ENCODE peak calls at places on chromosome 19, in four cellular contexts. U is GM12878, M is dorsolateral prefrontal cortex, O is mammary epithelial cell. K is an unnamed sample. For H3K27me3, the result is how much of the 10 kb centered on the place peaks cover.

GRCh38 chr19:8609210-8610040 is 1.1 kb downstream of the ADAMTS10 start:
- DNase-seq in O (no peak), M (peak), U (no peak), K (no peak)

GRCh38 chr19:28076628-28077027 is 1136.3 kb downstream of the UQCRFS1 start:
- DNase-seq in O (no peak), M (no peak), U (no peak), K (no peak)

GRCh38 chr19:48591021-48591420 is 15.5 kb upstream of the SPACA4 start:
- DNase-seq in U (no peak), M (no peak), O (no peak), K (no peak)

GRCh38 chr19:246551-246950 is 44.7 kb downstream of the PLPP2 start:
- DNase-seq in M (no peak), O (no peak), U (no peak), K (no peak)

GRCh38 chr19:55255618-55256423 is 3.0 kb downstream of the PPP6R1 start:
- DNase-seq in U (peak), M (no peak), O (peak), K (peak)

GRCh38 chr19:22545751-22546150 is 88.4 kb upstream of the ZNF492 start:
- DNase-seq in M (no peak), U (no peak), O (peak), K (peak)

GRCh38 chr19:50928841-50929240 is 17.6 kb upstream of the KLK4 start:
- DNase-seq in M (no peak), U (no peak), O (no peak), K (no peak)

GRCh38 chr19:23101241-23101640 is 15.6 kb upstream of the ZNF730 start:
- DNase-seq in O (peak), U (no peak), M (no peak), K (peak)

GRCh38 chr19:47475460-47475859 is 3.8 kb upstream of the SLC8A2 start:
- DNase-seq in O (no peak), M (no peak), U (no peak), K (no peak)

GRCh38 chr19:48815870-48816501 is 5.2 kb upstream of the BCAT2 start:
- DNase-seq in O (peak), M (no peak), U (no peak), K (peak)

GRCh38 chr19:54297759-54298305 is 15.1 kb downstream of the LILRA5 start:
- DNase-seq in M (no peak), O (no peak), U (no peak), K (no peak)

GRCh38 chr19:12804051-12804450 is 2.2 kb downstream of the THSD8 start:
- DNase-seq in U (no peak), M (no peak), O (no peak), K (no peak)

GRCh38 chr19:5971714-5972354 is 6.1 kb downstream of the RANBP3 start:
- DNase-seq in U (no peak), M (no peak), O (no peak), K (no peak)

GRCh38 chr19:30811397-30812098 is 439.4 kb downstream of the ZNF536 start:
- DNase-seq in M (no peak), U (no peak), O (no peak), K (no peak)

GRCh38 chr19:38877781-38878574 is at the start of gene RINL:
- DNase-seq in O (no peak), M (no peak), U (no peak), K (peak)
- H3K4me3 ChIP-seq in O (no peak), M (no peak), U (peak), K (peak)

GRCh38 chr19:18339703-18340102 is 695 bp upstream of the PGPEP1 start:
- DNase-seq in U (no peak), M (no peak), O (no peak), K (no peak)
- TF ChIP-seq CTCF in U (peak), M (peak), O (no peak), K (no peak)

GRCh38 chr19:2250765-2251576 is 1.8 kb downstream of the AMH start:
- DNase-seq in U (no peak), O (no peak), M (no peak), K (no peak)

GRCh38 chr19:2251577-2252480 is 2.7 kb downstream of the AMH start:
- DNase-seq in M (no peak), O (no peak), U (no peak), K (no peak)

GRCh38 chr19:2254052-2254872 is 2.0 kb downstream of the JSRP1 start:
- DNase-seq in U (no peak), O (no peak), M (no peak), K (no peak)

GRCh38 chr19:2253106-2254051 is 2.8 kb downstream of the JSRP1 start:
- DNase-seq in O (no peak), U (no peak), M (no peak), K (no peak)

GRCh38 chr19:2252481-2253105 is 3.5 kb downstream of the AMH start:
- DNase-seq in M (no peak), O (no peak), U (no peak), K (no peak)
- H3K27me3 ChIP-seq in M (under half), O (under half), U (under half), K (under half)

DNA sequence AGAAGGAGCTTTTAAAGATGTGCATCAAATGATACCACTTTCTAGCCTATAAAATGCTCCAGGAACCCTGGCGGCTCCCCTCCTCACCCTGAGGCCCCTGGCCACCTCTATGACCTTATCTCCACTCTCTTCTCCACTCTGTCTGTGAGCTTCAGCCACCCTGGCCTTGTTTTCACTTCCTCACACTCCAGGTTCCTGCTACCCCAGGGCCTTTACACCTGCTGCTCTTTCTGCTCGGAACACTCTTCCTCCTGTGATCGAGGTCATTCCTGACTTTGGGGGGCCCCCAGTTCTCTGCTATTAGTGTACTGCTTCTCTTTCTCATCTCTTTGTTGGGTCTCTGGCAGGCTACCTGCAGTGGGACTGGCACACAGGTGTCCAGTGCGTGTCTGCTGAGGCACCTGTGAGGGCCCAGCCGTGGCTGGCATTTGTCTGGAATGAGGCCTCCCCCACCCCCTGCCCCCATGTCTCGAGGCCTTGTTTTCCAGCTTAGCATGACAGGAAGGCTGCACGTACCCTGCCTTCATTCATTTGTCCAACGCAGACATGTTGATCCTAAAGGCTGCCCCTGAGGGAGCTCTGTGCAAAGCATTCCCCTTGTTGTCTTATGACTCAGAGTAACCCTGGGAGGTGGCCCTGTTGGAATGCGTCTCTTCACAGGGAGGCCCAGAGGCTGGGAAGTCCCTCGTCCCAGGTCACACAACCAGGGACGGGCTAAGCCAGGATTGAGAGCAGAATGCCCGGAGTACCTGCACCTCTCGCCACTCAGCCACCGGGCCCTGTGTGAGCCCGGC is 2.3 kb downstream of the DDA1 start:
- DNase-seq in U (no peak), M (no peak), O (peak), K (peak)
- H3K4me3 ChIP-seq in U (no peak), M (no peak), O (no peak), K (no peak)

DNA sequence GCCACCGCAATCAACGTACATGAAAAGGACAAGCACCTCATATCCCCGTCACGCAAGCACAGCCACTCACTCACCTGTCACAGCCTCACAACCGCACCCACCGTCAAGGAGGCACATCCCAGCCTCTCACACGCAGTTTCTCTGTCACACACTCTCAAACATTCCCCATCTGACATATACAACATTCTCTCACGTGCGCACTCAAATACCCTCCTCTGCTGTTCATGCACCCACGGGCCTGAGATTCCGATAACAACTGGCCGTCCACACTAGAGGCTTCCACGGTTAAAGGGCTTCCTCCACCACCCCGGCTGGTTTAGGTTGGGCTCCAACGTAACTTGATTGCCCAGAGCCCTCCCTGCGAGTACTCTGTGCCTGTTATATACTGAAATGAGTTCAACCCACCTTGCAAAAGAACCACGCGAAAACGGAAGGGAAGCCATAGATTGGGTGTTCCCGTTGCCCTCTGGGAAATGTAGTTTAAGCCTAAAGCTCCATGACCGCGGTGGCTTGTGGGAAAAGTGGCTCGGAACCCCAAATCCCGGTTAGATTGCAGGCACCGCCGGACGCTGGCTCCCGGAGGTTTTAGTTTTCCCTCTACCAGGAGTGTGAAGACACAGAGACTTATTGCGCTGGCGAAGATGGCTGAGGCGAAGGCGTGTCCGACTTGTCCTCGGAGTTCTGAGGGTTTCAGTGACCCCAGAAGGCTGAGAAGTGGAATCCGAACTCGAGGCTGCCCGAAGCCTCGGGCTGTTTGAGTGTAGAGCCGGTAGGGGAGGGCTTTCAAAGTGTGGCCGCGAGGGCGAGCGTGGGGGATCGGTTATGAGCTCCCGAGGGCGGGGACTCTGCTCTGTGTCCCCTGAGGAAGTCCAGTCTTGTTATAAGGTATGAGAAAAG is at the start of gene ZNF573:
- DNase-seq in O (peak), U (peak), M (peak), K (peak)
- TF ChIP-seq CTCF in O (no peak), U (no peak), M (peak), K (peak)

DNA sequence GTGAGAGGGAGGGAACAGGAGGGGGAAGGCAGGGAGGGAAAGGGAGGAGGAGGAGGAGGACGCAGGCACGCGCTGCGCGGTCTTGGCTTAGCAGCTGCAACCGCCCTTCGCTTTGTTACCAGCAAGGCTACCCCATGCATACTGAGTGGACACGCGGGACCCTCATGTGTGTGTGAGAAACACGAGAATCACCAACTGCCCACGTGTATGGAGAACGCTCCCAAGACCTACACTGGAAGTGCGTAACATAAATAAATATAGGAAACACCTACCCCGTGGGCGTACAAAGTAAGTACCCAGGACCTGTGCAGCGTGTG is 38.0 kb downstream of the DEDD2 start:
- DNase-seq in O (no peak), M (no peak), U (no peak), K (no peak)
- H3K27me3 ChIP-seq in O (under half), M (under half), U (under half), K (under half)

GRCh38 chr19:19538077-19538764 is at the start of gene CILP2:
- DNase-seq in M (no peak), O (no peak), U (no peak), K (no peak)
- H3K4me3 ChIP-seq in M (peak), O (no peak), U (no peak), K (peak)

DNA sequence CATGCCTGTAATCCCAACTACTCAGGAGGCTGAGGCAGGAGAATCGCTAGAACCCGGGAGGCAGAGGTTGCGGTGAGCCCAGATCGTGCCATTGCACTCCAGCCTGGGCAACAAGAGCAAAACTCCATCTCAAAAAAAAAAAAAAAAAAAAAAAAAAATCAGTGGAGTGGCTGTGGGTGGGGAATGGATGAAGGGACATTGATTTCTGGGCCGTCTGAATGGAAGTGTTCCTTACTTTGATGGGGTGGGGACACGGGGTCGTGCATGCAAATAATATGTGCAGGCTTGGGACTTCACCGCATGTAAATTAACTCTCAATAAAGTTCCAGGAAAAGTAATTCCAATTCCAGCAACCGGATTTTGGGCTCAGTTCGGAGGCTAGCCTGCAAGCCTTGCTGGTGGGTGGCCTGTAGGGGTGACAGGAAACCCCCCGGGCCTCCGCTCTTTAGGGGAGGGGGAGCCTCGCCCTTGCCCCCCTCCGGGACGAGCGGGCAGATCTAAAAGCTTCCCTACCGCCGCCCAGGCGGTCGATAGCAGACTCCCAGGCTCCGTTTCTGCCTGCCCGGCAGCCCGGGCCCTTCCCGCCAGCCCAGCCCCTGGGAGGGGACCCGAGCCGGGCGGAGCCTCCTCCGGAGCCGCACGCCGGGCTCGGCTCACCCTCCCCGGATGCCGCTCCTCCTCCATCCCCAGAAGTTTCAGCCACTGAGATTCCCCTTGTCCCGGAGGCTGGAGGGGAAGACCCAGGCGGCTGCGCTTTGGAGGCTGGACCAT is 48.0 kb upstream of the ADGRE5 start:
- DNase-seq in U (no peak), M (no peak), O (no peak), K (no peak)
- TF ChIP-seq CTCF in U (no peak), M (no peak), O (no peak), K (no peak)

GRCh38 chr19:35516310-35516709 is 2.9 kb upstream of the DMKN start:
- DNase-seq in U (no peak), M (no peak), O (no peak), K (no peak)
- H3K27me3 ChIP-seq in U (under half), M (under half), O (under half), K (under half)

K was measured in bronchial epithelial cell.